ENCODE peak calls at places on chromosomes 3 and 15, in eight cellular contexts. One of them, this sample, is unnamed.
A peak's percentile ranks its signal among the peaks of the same experiment; 100 is the strongest.

GRCh38 chr3:58214484-58215316 is 3.9 kb upstream of the DNASE1L3 start:
- DNase-seq in cardiac muscle cell: no peak
- DNase-seq in left lung: no peak
- DNase-seq in brain microvascular endothelial cell: peak; percentile 22
- DNase-seq in uterus: no peak
- DNase-seq in right lobe of liver: no peak
- DNase-seq in colonic mucosa: no peak
- DNase-seq in psoas muscle: no peak
- DNase-seq in this sample: no peak

GRCh38 chr15:68704496-68705021 is 116.1 kb downstream of the ANP32A start:
- DNase-seq in cardiac muscle cell: peak; percentile 85
- DNase-seq in left lung: no peak
- DNase-seq in brain microvascular endothelial cell: no peak
- DNase-seq in uterus: peak; percentile 44
- DNase-seq in right lobe of liver: no peak
- DNase-seq in colonic mucosa: peak; percentile 35
- DNase-seq in psoas muscle: no peak
- DNase-seq in this sample: no peak

GRCh38 chr3:115498898-115499297 is 124.4 kb upstream of the GAP43 start:
- DNase-seq in cardiac muscle cell: no peak
- DNase-seq in left lung: no peak
- DNase-seq in brain microvascular endothelial cell: no peak
- DNase-seq in uterus: no peak
- DNase-seq in right lobe of liver: no peak
- DNase-seq in colonic mucosa: no peak
- DNase-seq in psoas muscle: no peak
- DNase-seq in this sample: no peak

GRCh38 chr15:35302340-35302739 is 217.2 kb upstream of the NANOGP8 start:
- DNase-seq in cardiac muscle cell: no peak
- DNase-seq in left lung: no peak
- DNase-seq in brain microvascular endothelial cell: no peak
- DNase-seq in uterus: no peak
- DNase-seq in right lobe of liver: no peak
- DNase-seq in colonic mucosa: no peak
- DNase-seq in psoas muscle: no peak
- DNase-seq in this sample: no peak

GRCh38 chr3:195102609-195103467 is 168.1 kb downstream of the XXYLT1 start:
- DNase-seq in cardiac muscle cell: peak; percentile 97
- DNase-seq in left lung: no peak
- DNase-seq in brain microvascular endothelial cell: peak; percentile 95
- DNase-seq in uterus: peak; percentile 79
- DNase-seq in right lobe of liver: peak; percentile 15
- DNase-seq in colonic mucosa: peak; percentile 71
- DNase-seq in psoas muscle: no peak
- DNase-seq in this sample: peak; percentile 87

GRCh38 chr3:170637321-170637720 is 51.4 kb upstream of the SLC7A14 start:
- DNase-seq in cardiac muscle cell: no peak
- DNase-seq in left lung: no peak
- DNase-seq in brain microvascular endothelial cell: no peak
- DNase-seq in uterus: no peak
- DNase-seq in right lobe of liver: no peak
- DNase-seq in colonic mucosa: no peak
- DNase-seq in psoas muscle: no peak
- DNase-seq in this sample: no peak

GRCh38 chr15:62035256-62035908 is 24.9 kb downstream of the VPS13C start:
- DNase-seq in cardiac muscle cell: peak; percentile 56
- DNase-seq in left lung: no peak
- DNase-seq in brain microvascular endothelial cell: peak; percentile 13
- DNase-seq in uterus: no peak
- DNase-seq in right lobe of liver: no peak
- DNase-seq in colonic mucosa: no peak
- DNase-seq in psoas muscle: no peak
- DNase-seq in this sample: no peak

GRCh38 chr3:11128682-11129632 is 25.3 kb upstream of the HRH1 start:
- DNase-seq in cardiac muscle cell: peak; percentile 27
- DNase-seq in left lung: no peak
- DNase-seq in brain microvascular endothelial cell: no peak
- DNase-seq in uterus: no peak
- DNase-seq in right lobe of liver: no peak
- DNase-seq in colonic mucosa: no peak
- DNase-seq in psoas muscle: no peak
- DNase-seq in this sample: no peak

GRCh38 chr15:85421116-85421925 is 40.9 kb downstream of the AKAP13 start:
- DNase-seq in cardiac muscle cell: peak; percentile 60
- DNase-seq in left lung: no peak
- DNase-seq in brain microvascular endothelial cell: no peak
- DNase-seq in uterus: no peak
- DNase-seq in right lobe of liver: no peak
- DNase-seq in colonic mucosa: no peak
- DNase-seq in psoas muscle: no peak
- DNase-seq in this sample: no peak

GRCh38 chr15:83308671-83309070 is 24.2 kb upstream of the BNC1 start:
- DNase-seq in cardiac muscle cell: no peak
- DNase-seq in left lung: no peak
- DNase-seq in brain microvascular endothelial cell: no peak
- DNase-seq in uterus: no peak
- DNase-seq in right lobe of liver: no peak
- DNase-seq in colonic mucosa: no peak
- DNase-seq in psoas muscle: no peak
- DNase-seq in this sample: no peak

GRCh38 chr3:98482717-98483482 is 14.6 kb upstream of the OR5K2 start:
- DNase-seq in cardiac muscle cell: no peak
- DNase-seq in left lung: no peak
- DNase-seq in brain microvascular endothelial cell: no peak
- DNase-seq in uterus: no peak
- DNase-seq in right lobe of liver: no peak
- DNase-seq in colonic mucosa: no peak
- DNase-seq in psoas muscle: no peak
- DNase-seq in this sample: no peak

GRCh38 chr3:124986153-124987143 is 51.9 kb upstream of the MUC13 start:
- DNase-seq in cardiac muscle cell: peak; percentile 79
- DNase-seq in left lung: no peak
- DNase-seq in brain microvascular endothelial cell: peak; percentile 85
- DNase-seq in uterus: no peak
- DNase-seq in right lobe of liver: no peak
- DNase-seq in colonic mucosa: peak; percentile 70
- DNase-seq in psoas muscle: no peak
- DNase-seq in this sample: no peak

GRCh38 chr3:38245930-38246329 is 19.7 kb upstream of the SLC22A13 start:
- DNase-seq in cardiac muscle cell: no peak
- DNase-seq in left lung: no peak
- DNase-seq in brain microvascular endothelial cell: no peak
- DNase-seq in uterus: no peak
- DNase-seq in right lobe of liver: no peak
- DNase-seq in colonic mucosa: no peak
- DNase-seq in psoas muscle: no peak
- DNase-seq in this sample: no peak

GRCh38 chr15:64429448-64429847 is 30.9 kb upstream of the ZNF609 start:
- DNase-seq in cardiac muscle cell: no peak
- DNase-seq in left lung: no peak
- DNase-seq in brain microvascular endothelial cell: no peak
- DNase-seq in uterus: no peak
- DNase-seq in right lobe of liver: no peak
- DNase-seq in colonic mucosa: no peak
- DNase-seq in psoas muscle: no peak
- DNase-seq in this sample: no peak

GRCh38 chr15:58534556-58534955 is 102.8 kb downstream of the LIPC start:
- DNase-seq in cardiac muscle cell: no peak
- DNase-seq in left lung: no peak
- DNase-seq in brain microvascular endothelial cell: no peak
- DNase-seq in uterus: no peak
- DNase-seq in right lobe of liver: no peak
- DNase-seq in colonic mucosa: no peak
- DNase-seq in psoas muscle: no peak
- DNase-seq in this sample: no peak

GRCh38 chr3:82048711-82049110 is 287.3 kb upstream of the GBE1 start:
- DNase-seq in cardiac muscle cell: no peak
- DNase-seq in left lung: no peak
- DNase-seq in brain microvascular endothelial cell: no peak
- DNase-seq in uterus: no peak
- DNase-seq in right lobe of liver: no peak
- DNase-seq in colonic mucosa: no peak
- DNase-seq in psoas muscle: no peak
- DNase-seq in this sample: no peak

GRCh38 chr3:21562225-21562624 is 188.8 kb downstream of the ZNF385D start:
- DNase-seq in cardiac muscle cell: no peak
- DNase-seq in left lung: no peak
- DNase-seq in brain microvascular endothelial cell: no peak
- DNase-seq in uterus: no peak
- DNase-seq in right lobe of liver: no peak
- DNase-seq in colonic mucosa: no peak
- DNase-seq in psoas muscle: no peak
- DNase-seq in this sample: no peak

DNA sequence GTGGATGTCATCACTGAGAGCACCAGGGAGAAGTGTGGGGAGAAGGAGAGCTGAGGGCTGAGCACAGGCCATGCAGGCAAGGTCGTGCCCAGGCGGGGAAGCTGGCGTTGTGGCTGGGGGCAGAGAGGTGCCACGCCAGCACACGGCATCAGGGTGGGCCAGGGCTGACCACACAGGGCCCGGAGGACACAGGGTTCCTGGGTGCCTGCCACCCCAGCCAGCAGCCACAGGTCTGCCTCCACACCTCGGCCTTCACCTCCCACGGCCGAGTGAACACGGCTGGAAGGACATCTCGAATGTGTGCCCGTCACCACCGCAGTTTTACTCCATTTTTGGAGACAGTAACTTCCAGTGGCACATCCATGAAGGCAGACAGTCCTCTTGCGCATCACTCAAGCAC is 77.1 kb downstream of the ATP10A start:
- DNase-seq in cardiac muscle cell: no peak
- DNase-seq in left lung: no peak
- DNase-seq in brain microvascular endothelial cell: no peak
- DNase-seq in uterus: no peak
- DNase-seq in right lobe of liver: peak; percentile 47
- DNase-seq in colonic mucosa: no peak
- DNase-seq in psoas muscle: no peak
- DNase-seq in this sample: no peak
- H3K27ac ChIP-seq in cardiac muscle cell: no peak overlapping the region
- H3K27ac ChIP-seq in left lung: no peak overlapping the region
- H3K27ac ChIP-seq in brain microvascular endothelial cell: peak overlapping the region; percentile 74
- H3K27ac ChIP-seq in uterus: no peak overlapping the region
- H3K27ac ChIP-seq in right lobe of liver: no peak overlapping the region
- H3K27ac ChIP-seq in colonic mucosa: no peak overlapping the region
- H3K27ac ChIP-seq in psoas muscle: no peak overlapping the region
- H3K27ac ChIP-seq in this sample: no peak overlapping the region

DNA sequence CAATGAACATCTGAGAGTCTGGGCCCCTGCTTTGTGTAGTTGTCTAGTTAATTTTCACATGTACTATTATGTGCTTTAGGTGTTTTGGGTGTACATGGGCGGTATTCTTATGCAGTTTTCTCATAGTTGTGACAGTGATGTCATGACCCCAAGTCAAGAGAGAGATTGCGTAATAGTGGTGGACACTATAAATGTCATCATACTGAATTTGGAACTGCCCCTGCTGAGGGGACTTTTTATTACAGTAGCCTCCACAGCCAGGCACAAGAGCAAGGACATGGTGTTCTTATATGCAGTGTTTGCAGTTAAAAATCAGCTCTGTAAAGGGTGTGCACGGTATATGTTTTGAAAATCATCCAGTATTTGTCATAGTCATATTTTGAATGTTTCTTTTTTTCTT is 29.5 kb downstream of the ABHD2 start:
- DNase-seq in cardiac muscle cell: no peak
- DNase-seq in left lung: no peak
- DNase-seq in brain microvascular endothelial cell: no peak
- DNase-seq in uterus: no peak
- DNase-seq in right lobe of liver: no peak
- DNase-seq in colonic mucosa: no peak
- DNase-seq in psoas muscle: no peak
- DNase-seq in this sample: no peak
- H3K36me3 ChIP-seq in cardiac muscle cell: no peaks in the 10 kb centered on the region
- H3K36me3 ChIP-seq in left lung: peaks cover 68% of the 10 kb centered on the region
- H3K36me3 ChIP-seq in brain microvascular endothelial cell: no peaks in the 10 kb centered on the region
- H3K36me3 ChIP-seq in uterus: no peaks in the 10 kb centered on the region
- H3K36me3 ChIP-seq in right lobe of liver: no peaks in the 10 kb centered on the region
- H3K36me3 ChIP-seq in colonic mucosa: no peaks in the 10 kb centered on the region
- H3K36me3 ChIP-seq in psoas muscle: peaks cover 6% of the 10 kb centered on the region
- H3K36me3 ChIP-seq in this sample: peaks cover 11% of the 10 kb centered on the region

GRCh38 chr3:156812521-156813335 is 13.4 kb upstream of the LEKR1 start:
- DNase-seq in cardiac muscle cell: peak; percentile 40
- DNase-seq in left lung: no peak
- DNase-seq in brain microvascular endothelial cell: peak; percentile 93
- DNase-seq in uterus: no peak
- DNase-seq in right lobe of liver: no peak
- DNase-seq in colonic mucosa: peak; percentile 32
- DNase-seq in psoas muscle: no peak
- DNase-seq in this sample: no peak

GRCh38 chr3:156814295-156814694 is 11.9 kb upstream of the LEKR1 start:
- DNase-seq in cardiac muscle cell: no peak
- DNase-seq in left lung: no peak
- DNase-seq in brain microvascular endothelial cell: no peak
- DNase-seq in uterus: no peak
- DNase-seq in right lobe of liver: no peak
- DNase-seq in colonic mucosa: no peak
- DNase-seq in psoas muscle: no peak
- DNase-seq in this sample: no peak

GRCh38 chr3:156806698-156807097 is 19.5 kb upstream of the LEKR1 start:
- DNase-seq in cardiac muscle cell: no peak
- DNase-seq in left lung: no peak
- DNase-seq in brain microvascular endothelial cell: no peak
- DNase-seq in uterus: no peak
- DNase-seq in right lobe of liver: no peak
- DNase-seq in colonic mucosa: no peak
- DNase-seq in psoas muscle: no peak
- DNase-seq in this sample: no peak

GRCh38 chr3:156808025-156808424 is 18.1 kb upstream of the LEKR1 start:
- DNase-seq in cardiac muscle cell: no peak
- DNase-seq in left lung: no peak
- DNase-seq in brain microvascular endothelial cell: no peak
- DNase-seq in uterus: no peak
- DNase-seq in right lobe of liver: no peak
- DNase-seq in colonic mucosa: no peak
- DNase-seq in psoas muscle: no peak
- DNase-seq in this sample: no peak

GRCh38 chr3:156811092-156811862 is 14.9 kb upstream of the LEKR1 start:
- DNase-seq in cardiac muscle cell: peak; percentile 46
- DNase-seq in left lung: no peak
- DNase-seq in brain microvascular endothelial cell: no peak
- DNase-seq in uterus: no peak
- DNase-seq in right lobe of liver: no peak
- DNase-seq in colonic mucosa: no peak
- DNase-seq in psoas muscle: no peak
- DNase-seq in this sample: no peak
- H3K27ac ChIP-seq in cardiac muscle cell: peak overlapping the region; percentile 38
- H3K27ac ChIP-seq in left lung: no peak overlapping the region
- H3K27ac ChIP-seq in brain microvascular endothelial cell: peak overlapping the region; percentile 72
- H3K27ac ChIP-seq in uterus: no peak overlapping the region
- H3K27ac ChIP-seq in right lobe of liver: no peak overlapping the region
- H3K27ac ChIP-seq in colonic mucosa: peak overlapping the region; percentile 54
- H3K27ac ChIP-seq in psoas muscle: no peak overlapping the region
- H3K27ac ChIP-seq in this sample: peak overlapping the region; percentile 34

DNA sequence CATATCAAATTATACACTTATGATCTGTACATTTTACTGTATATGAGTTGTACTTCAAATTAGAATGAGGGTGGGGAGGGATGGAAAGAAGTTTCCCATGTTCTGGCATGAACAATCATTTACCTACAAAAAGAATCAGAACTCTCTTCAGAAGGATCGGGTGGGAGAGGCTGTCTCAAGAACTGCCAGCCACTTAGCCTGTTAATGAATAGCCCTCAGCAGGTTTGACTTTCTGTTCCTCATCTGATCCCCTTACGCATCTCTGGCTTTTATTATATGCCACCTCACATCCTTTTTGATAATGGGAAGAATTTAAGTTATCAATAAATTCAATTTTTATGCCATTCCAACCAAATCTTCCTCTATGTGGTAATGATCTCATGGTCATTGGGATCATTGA is 168.3 kb upstream of the TGFBR2 start:
- DNase-seq in cardiac muscle cell: no peak
- DNase-seq in left lung: no peak
- DNase-seq in brain microvascular endothelial cell: no peak
- DNase-seq in uterus: no peak
- DNase-seq in right lobe of liver: no peak
- DNase-seq in colonic mucosa: no peak
- DNase-seq in psoas muscle: no peak
- DNase-seq in this sample: no peak
- H3K36me3 ChIP-seq in cardiac muscle cell: no peaks in the 10 kb centered on the region
- H3K36me3 ChIP-seq in left lung: no peaks in the 10 kb centered on the region
- H3K36me3 ChIP-seq in brain microvascular endothelial cell: no peaks in the 10 kb centered on the region
- H3K36me3 ChIP-seq in uterus: no peaks in the 10 kb centered on the region
- H3K36me3 ChIP-seq in right lobe of liver: no peaks in the 10 kb centered on the region
- H3K36me3 ChIP-seq in colonic mucosa: no peaks in the 10 kb centered on the region
- H3K36me3 ChIP-seq in psoas muscle: no peaks in the 10 kb centered on the region
- H3K36me3 ChIP-seq in this sample: no peaks in the 10 kb centered on the region